ENCODE peak calls at places on chromosomes 3 and 15, in eight cellular contexts. T, A, Z, G, D, U, E and V are unnamed samples.

GRCh38 chr3:102400766-102401165 is 34.0 kb upstream of the ZPLD1 start:
- DNase-seq in T (no peak), A (peak), Z (no peak), G (no peak), D (peak), U (no peak), E (no peak), V (peak)

GRCh38 chr3:52446631-52447511 is 2.0 kb upstream of the SEMA3G start:
- DNase-seq in T (peak), A (peak), Z (peak), G (no peak), D (peak), U (peak), E (peak), V (peak)

GRCh38 chr3:19970289-19970688 is 23.4 kb downstream of the RAB5A start:
- DNase-seq in T (no peak), A (no peak), Z (no peak), G (no peak), D (no peak), U (no peak), E (no peak), V (no peak)

GRCh38 chr3:4985330-4986174 is 6.3 kb downstream of the BHLHE40 start:
- DNase-seq in T (no peak), A (no peak), Z (no peak), G (no peak), D (peak), U (no peak), E (no peak), V (peak)

GRCh38 chr3:12041476-12041875 is 37.3 kb downstream of the SYN2 start:
- DNase-seq in T (no peak), A (no peak), Z (no peak), G (no peak), D (no peak), U (no peak), E (no peak), V (no peak)

GRCh38 chr3:115571413-115571812 is 51.9 kb upstream of the GAP43 start:
- DNase-seq in T (no peak), A (no peak), Z (no peak), G (no peak), D (no peak), U (no peak), E (no peak), V (no peak)

GRCh38 chr3:120172070-120172469 is 77.8 kb upstream of the GSK3B start:
- DNase-seq in T (no peak), A (peak), Z (no peak), G (no peak), D (peak), U (no peak), E (no peak), V (peak)

GRCh38 chr3:42066516-42067181 is 24.5 kb upstream of the TRAK1 start:
- DNase-seq in T (peak), A (peak), Z (no peak), G (no peak), D (peak), U (no peak), E (no peak), V (peak)

GRCh38 chr15:63971427-63971805 is 74.9 kb downstream of the DAPK2 start:
- DNase-seq in T (no peak), A (no peak), Z (no peak), G (no peak), D (no peak), U (no peak), E (no peak), V (peak)

GRCh38 chr3:171569571-171570132 is 109.4 kb upstream of the TNIK start:
- DNase-seq in T (no peak), A (peak), Z (no peak), G (no peak), D (no peak), U (no peak), E (no peak), V (peak)

GRCh38 chr15:27459836-27460235 is 488.9 kb downstream of the GABRG3 start:
- DNase-seq in T (no peak), A (no peak), Z (no peak), G (no peak), D (peak), U (no peak), E (no peak), V (no peak)

GRCh38 chr15:95284933-95285401 is 1045.5 kb upstream of the NR2F2 start:
- DNase-seq in T (no peak), A (peak), Z (peak), G (no peak), D (peak), U (peak), E (no peak), V (peak)

GRCh38 chr15:77901921-77902750 is 175.4 kb downstream of the TBC1D2B start:
- DNase-seq in T (peak), A (no peak), Z (no peak), G (no peak), D (no peak), U (no peak), E (no peak), V (peak)

GRCh38 chr15:28984421-28985375 is 98.9 kb downstream of the APBA2 start:
- DNase-seq in T (peak), A (peak), Z (no peak), G (no peak), D (peak), U (no peak), E (peak), V (peak)